ENCODE peak calls at places on chromosomes 11 and 22, in five cellular contexts. J is stimulated activated CD4-positive, alpha-beta T cell treated with anti-CD3 and anti-CD28 coated beads, Interleukin-2, amount 100 ng/mL, for 48 hours; V is activated CD4-positive, alpha-beta T cell treated with anti-CD3 and anti-CD28 coated beads, Interleukin-2, amount 50 U/mL, for 1 hour; P is ecto neural progenitor cell; S is thoracic aorta. M is an unnamed sample.

GRCh38 chr11:80815752-80816453 is 1375.1 kb upstream of the TENM4 start:
- DNase-seq in P (no peak), V (no peak), J (no peak), S (no peak), M (no peak)

GRCh38 chr11:34899633-34900016 is 16.6 kb downstream of the APIP start:
- DNase-seq in S (no peak), J (no peak), P (no peak), V (no peak), M (no peak)

GRCh38 chr11:115961168-115962003 is 457.2 kb upstream of the CADM1 start:
- DNase-seq in S (no peak), J (no peak), P (no peak), V (no peak), M (no peak)

GRCh38 chr11:62461740-62462522 is 43.1 kb downstream of the SCGB1A1 start:
- DNase-seq in P (no peak), V (no peak), J (no peak), S (no peak), M (no peak)

GRCh38 chr11:84634309-84634708 is 992.8 kb downstream of the DLG2 start:
- DNase-seq in V (no peak), J (no peak), P (no peak), S (no peak), M (no peak)

GRCh38 chr11:57762235-57762866 is 749 bp downstream of the CTNND1 start:
- DNase-seq in J (no peak), V (no peak), P (no peak), S (no peak), M (peak)

GRCh38 chr11:119092880-119093665 is 8.4 kb downstream of the HMBS start:
- DNase-seq in V (no peak), P (no peak), S (no peak), J (peak), M (no peak)

GRCh38 chr11:65911682-65912568 is 6.9 kb downstream of the C11orf68 start:
- DNase-seq in V (no peak), S (no peak), P (peak), J (no peak), M (peak)

GRCh38 chr22:26385164-26385563 is 43.9 kb upstream of the ASPHD2 start:
- DNase-seq in V (no peak), J (no peak), P (no peak), S (no peak), M (no peak)